ENCODE peak calls at places on chromosome 10, in four cellular contexts. V is hepatocyte, R is kidney, S is A172. H is an unnamed sample.

GRCh38 chr10:72334832-72335393 is 19.8 kb downstream of the DNAJB12 start:
- DNase-seq in S (peak), V (peak), R (peak), H (peak)

GRCh38 chr10:33706746-33707145 is 372.3 kb upstream of the NRP1 start:
- DNase-seq in S (no peak), R (no peak), V (no peak), H (no peak)

GRCh38 chr10:8499312-8499711 is 444.8 kb downstream of the GATA3 start:
- DNase-seq in R (no peak), V (no peak), S (no peak), H (no peak)

GRCh38 chr10:43235070-43235900 is 31.6 kb downstream of the RASGEF1A start:
- DNase-seq in S (no peak), V (no peak), R (peak), H (peak)

GRCh38 chr10:74929197-74929596 is 102.8 kb downstream of the KAT6B start:
- DNase-seq in V (no peak), S (peak), R (no peak), H (no peak)

GRCh38 chr10:11439523-11440053 is 171.9 kb downstream of the USP6NL start:
- DNase-seq in R (no peak), V (no peak), S (no peak), H (no peak)

GRCh38 chr10:13994932-13995331 is 335.8 kb downstream of the FRMD4A start:
- DNase-seq in R (no peak), S (no peak), V (no peak), H (no peak)

GRCh38 chr10:707456-707855 is 18.0 kb upstream of the DIP2C start:
- DNase-seq in R (no peak), V (no peak), S (no peak), H (no peak)

GRCh38 chr10:74924251-74924954 is 98.0 kb downstream of the KAT6B start:
- DNase-seq in R (no peak), V (peak), S (peak), H (no peak)

GRCh38 chr10:54550016-54550415 is 251.0 kb downstream of the PCDH15 start:
- DNase-seq in V (no peak), R (no peak), S (no peak), H (no peak)

GRCh38 chr10:33320288-33320687 is 14.2 kb downstream of the NRP1 start:
- DNase-seq in S (no peak), V (no peak), R (no peak), H (no peak)

GRCh38 chr10:65194555-65194954 is 1673.4 kb downstream of the REEP3 start:
- DNase-seq in S (peak), V (peak), R (no peak), H (no peak)

GRCh38 chr10:124498071-124498470 is 36.4 kb downstream of the LHPP start:
- DNase-seq in S (no peak), V (no peak), R (no peak), H (no peak)

GRCh38 chr10:69018613-69019012 is 30.0 kb downstream of the KIFBP start:
- DNase-seq in V (no peak), S (no peak), R (no peak), H (no peak)

GRCh38 chr10:19815478-19816419 is 483 bp upstream of the PLXDC2 start:
- DNase-seq in S (peak), R (peak), V (peak), H (peak)

GRCh38 chr10:1643161-1643910 is 94.0 kb downstream of the ADARB2 start:
- DNase-seq in V (peak), R (no peak), S (peak), H (no peak)

GRCh38 chr10:11237571-11237970 is 219.9 kb downstream of the CELF2 start:
- DNase-seq in S (no peak), V (no peak), R (no peak), H (no peak)

GRCh38 chr10:14125564-14125963 is 205.2 kb downstream of the FRMD4A start:
- DNase-seq in R (no peak), S (no peak), V (no peak), H (no peak)

GRCh38 chr10:88525371-88526079 is 57.6 kb downstream of the RNLS start:
- DNase-seq in S (peak), V (peak), R (no peak), H (no peak)

GRCh38 chr10:132417957-132418441 is 21.0 kb downstream of the PWWP2B start:
- DNase-seq in S (no peak), R (peak), V (peak), H (no peak)

GRCh38 chr10:129131439-129132122 is 335.5 kb upstream of the MGMT start:
- DNase-seq in R (no peak), S (no peak), V (no peak), H (no peak)

GRCh38 chr10:69328346-69328687 is 50.0 kb downstream of the HK1 start:
- DNase-seq in R (no peak), S (no peak), V (no peak), H (no peak)

GRCh38 chr10:73577788-73578187 is 13.4 kb downstream of the USP54 start:
- DNase-seq in V (peak), R (no peak), S (no peak), H (peak)

GRCh38 chr10:87545783-87546182 is 41.1 kb downstream of the MINPP1 start:
- DNase-seq in V (no peak), R (no peak), S (no peak), H (no peak)

GRCh38 chr10:117541405-117541908 is 1.1 kb upstream of the EMX2 start:
- DNase-seq in S (no peak), V (no peak), R (peak), H (no peak)

GRCh38 chr10:98694014-98694413 is 247.3 kb upstream of the HPS1 start:
- DNase-seq in V (no peak), S (no peak), R (no peak), H (no peak)

GRCh38 chr10:97396056-97396455 is 5.1 kb downstream of the RRP12 start:
- DNase-seq in R (no peak), V (no peak), S (no peak), H (no peak)